ENCODE peak calls at places on chromosomes 5 and 9, in eight cellular contexts. L is ovary, Z is endothelial cell of umbilical vein, F is transverse colon, W is A549, B is adrenal gland, N is esophagus squamous epithelium, A is esophagus muscularis mucosa. X is an unnamed sample.

GRCh38 chr5:55853818-55854217 is 2.7 kb downstream of the IL31RA start:
- DNase-seq in A (no peak), W (no peak), F (no peak), N (no peak), Z (peak), B (no peak), L (no peak), X (no peak)

GRCh38 chr9:138050472-138051330 is 173.1 kb downstream of the CACNA1B start:
- DNase-seq in F (no peak), A (no peak), L (no peak), W (no peak), N (no peak), B (no peak), Z (no peak), X (no peak)

GRCh38 chr9:100591139-100591538 is 13.3 kb downstream of the CAVIN4 start:
- DNase-seq in F (no peak), A (no peak), N (no peak), L (no peak), W (no peak), B (no peak), Z (no peak), X (no peak)

GRCh38 chr5:132883261-132883834 is 9.9 kb downstream of the LEAP2 start:
- DNase-seq in N (no peak), A (no peak), B (peak), W (peak), L (no peak), Z (peak), F (peak), X (peak)

GRCh38 chr5:32145378-32145777 is 28.7 kb downstream of the GOLPH3 start:
- DNase-seq in Z (no peak), N (no peak), B (no peak), L (no peak), W (no peak), F (no peak), A (no peak), X (no peak)

GRCh38 chr5:114174131-114174530 is 187.7 kb upstream of the KCNN2 start:
- DNase-seq in B (no peak), L (no peak), N (no peak), Z (no peak), F (no peak), W (no peak), A (no peak), X (no peak)

GRCh38 chr9:33919276-33919897 is 102.4 kb downstream of the UBE2R2 start:
- DNase-seq in B (no peak), N (no peak), F (no peak), W (no peak), L (no peak), A (no peak), Z (no peak), X (no peak)

GRCh38 chr5:96031811-96032261 is 70.2 kb upstream of the ELL2 start:
- DNase-seq in B (no peak), L (no peak), F (no peak), A (no peak), N (no peak), W (no peak), Z (no peak), X (no peak)

GRCh38 chr5:8061140-8061469 is 192.2 kb downstream of the MTRR start:
- DNase-seq in F (no peak), L (no peak), Z (no peak), B (no peak), W (no peak), A (peak), N (no peak), X (no peak)

GRCh38 chr5:153896701-153897100 is 142.0 kb downstream of the FAM114A2 start:
- DNase-seq in Z (no peak), N (no peak), W (no peak), L (no peak), A (no peak), B (peak), F (no peak), X (no peak)

GRCh38 chr5:72244862-72245371 is 75.1 kb downstream of the MRPS27 start:
- DNase-seq in W (peak), F (no peak), N (no peak), B (peak), A (no peak), L (no peak), Z (peak), X (no peak)

GRCh38 chr5:132387649-132388117 is 18.2 kb downstream of the SLC22A5 start:
- DNase-seq in W (peak), Z (peak), B (peak), A (no peak), L (peak), N (no peak), F (peak), X (peak)

GRCh38 chr5:31626156-31626555 is 12.8 kb upstream of the PDZD2 start:
- DNase-seq in Z (no peak), A (no peak), B (no peak), W (no peak), L (no peak), N (no peak), F (no peak), X (peak)

GRCh38 chr5:122180863-122181519 is 51.6 kb downstream of the ZNF474 start:
- DNase-seq in A (no peak), N (no peak), B (no peak), L (no peak), F (no peak), W (no peak), Z (peak), X (no peak)

GRCh38 chr5:125180222-125180621 is 433.8 kb upstream of the ZNF608 start:
- DNase-seq in F (no peak), W (no peak), A (no peak), Z (peak), B (no peak), N (no peak), L (no peak), X (no peak)

GRCh38 chr5:36607114-36607561 is 732 bp downstream of the SLC1A3 start:
- DNase-seq in F (no peak), B (peak), A (no peak), L (no peak), Z (no peak), W (no peak), N (no peak), X (peak)

GRCh38 chr9:131915181-131915580 is 164.5 kb downstream of the MED27 start:
- DNase-seq in Z (no peak), N (no peak), F (no peak), W (no peak), A (no peak), B (no peak), L (no peak), X (no peak)

GRCh38 chr9:77981332-77981731 is 50.3 kb downstream of the GNAQ start:
- DNase-seq in W (no peak), B (peak), N (no peak), A (no peak), L (no peak), F (peak), Z (peak), X (no peak)

GRCh38 chr9:113572076-113572861 is 108.7 kb downstream of the RGS3 start:
- DNase-seq in W (no peak), A (no peak), N (no peak), L (peak), F (no peak), B (peak), Z (no peak), X (peak)

GRCh38 chr5:160837749-160838593 is 14.0 kb downstream of the ATP10B start:
- DNase-seq in L (no peak), Z (no peak), N (no peak), A (no peak), F (no peak), W (no peak), B (no peak), X (no peak)

GRCh38 chr9:113257863-113258262 is 17.5 kb downstream of the CDC26 start:
- DNase-seq in Z (no peak), W (no peak), L (no peak), F (no peak), B (no peak), A (no peak), N (no peak), X (no peak)

GRCh38 chr9:4905135-4905490 is 80.0 kb upstream of the JAK2 start:
- DNase-seq in A (no peak), W (peak), N (no peak), B (no peak), L (no peak), Z (no peak), F (no peak), X (no peak)

GRCh38 chr9:128637656-128638055 is 19.0 kb downstream of the DYNC2I2 start:
- DNase-seq in L (no peak), Z (peak), A (no peak), W (no peak), B (no peak), N (no peak), F (no peak), X (no peak)

GRCh38 chr9:128635266-128636023 is 21.2 kb downstream of the DYNC2I2 start:
- DNase-seq in Z (peak), B (peak), W (peak), F (peak), L (peak), A (peak), N (no peak), X (peak)

GRCh38 chr9:128636556-128637530 is 19.8 kb downstream of the DYNC2I2 start:
- DNase-seq in L (no peak), A (no peak), B (peak), N (no peak), F (no peak), Z (no peak), W (no peak), X (no peak)

GRCh38 chr9:128634651-128635262 is 21.9 kb downstream of the DYNC2I2 start:
- DNase-seq in A (no peak), B (no peak), Z (no peak), N (no peak), W (no peak), L (no peak), F (no peak), X (no peak)

GRCh38 chr9:128636024-128636390 is 20.6 kb downstream of the DYNC2I2 start:
- DNase-seq in N (no peak), L (peak), A (no peak), F (peak), Z (no peak), W (peak), B (peak), X (peak)
- H3K4me3 ChIP-seq in N (no peak), L (no peak), A (peak), F (peak), Z (no peak), W (peak), B (peak), X (peak)

GRCh38 chr5:137989419-137989818 is 43.5 kb downstream of the FAM13B start:
- DNase-seq in B (no peak), W (no peak), Z (no peak), N (no peak), L (no peak), A (no peak), F (no peak), X (no peak)
- TF ChIP-seq POLR2A in B (no peak), W (no peak), Z (no peak), N (no peak), L (no peak), A (no peak), F (no peak), X (no peak)

DNA sequence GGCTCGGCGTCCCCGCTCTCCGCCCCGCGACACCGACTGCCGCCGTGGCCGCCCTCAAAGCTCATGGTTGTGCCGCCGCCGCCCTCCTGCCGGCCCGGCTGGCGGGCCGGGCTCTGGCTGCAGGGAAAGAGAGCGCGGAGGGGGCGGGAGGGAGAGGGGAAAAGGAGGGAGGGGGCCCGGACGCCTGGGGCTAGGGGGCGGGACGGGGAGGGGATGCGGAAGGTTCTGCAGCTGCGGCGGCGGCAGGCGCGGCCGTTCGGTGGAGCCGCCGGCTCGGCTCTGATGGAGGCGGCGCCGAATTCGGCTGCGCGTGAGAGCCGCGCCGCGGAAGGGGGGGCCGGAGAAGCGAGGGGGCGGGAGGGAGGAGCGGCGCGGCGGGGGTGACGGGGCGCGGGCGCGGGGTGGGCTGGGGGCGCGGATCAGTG is at the start of gene MARCHF11:
- DNase-seq in Z (no peak), A (no peak), W (no peak), B (no peak), N (no peak), L (no peak), F (no peak), X (peak)
- H3K4me3 ChIP-seq in Z (peak), A (peak), W (no peak), B (peak), N (peak), L (no peak), F (no peak), X (peak)

GRCh38 chr5:172421020-172421419 is 33.3 kb downstream of the SH3PXD2B start:
- DNase-seq in L (no peak), Z (no peak), W (no peak), A (no peak), B (no peak), N (no peak), F (no peak), X (no peak)

GRCh38 chr5:172418847-172419810 is 35.2 kb downstream of the SH3PXD2B start:
- DNase-seq in F (no peak), Z (no peak), N (no peak), B (no peak), L (no peak), W (no peak), A (no peak), X (no peak)

GRCh38 chr5:172417983-172418630 is 36.2 kb downstream of the SH3PXD2B start:
- DNase-seq in B (peak), Z (peak), F (peak), W (no peak), L (peak), N (peak), A (peak), X (peak)

GRCh38 chr5:172422255-172422654 is 32.1 kb downstream of the SH3PXD2B start:
- DNase-seq in F (no peak), A (no peak), B (no peak), Z (no peak), N (no peak), L (no peak), W (no peak), X (no peak)

GRCh38 chr5:172420215-172420934 is 34.0 kb downstream of the SH3PXD2B start:
- DNase-seq in B (peak), A (peak), F (peak), Z (no peak), L (peak), W (peak), N (no peak), X (peak)
- TF ChIP-seq POLR2A in B (no peak), A (no peak), F (peak), Z (no peak), L (no peak), W (no peak), N (peak), X (no peak)